ENCODE peak calls at places on chromosomes 2 and 18, in nine cellular contexts. A is fibroblast of lung; C is CD8-positive, alpha-beta T cell; T is HAP-1; P is stomach; Y is left ventricle myocardium inferior; U is AG10803; E is fibroblast of the aortic adventitia; I is epithelial cell of esophagus. G is an unnamed sample.

GRCh38 chr2:122078451-122078850 is 323.0 kb downstream of the TSN start:
- DNase-seq in I (no peak), U (peak; percentile 56), P (no peak), Y (no peak), T (no peak), C (no peak), E (no peak), A (peak; percentile 78), G (no peak)

GRCh38 chr2:177015526-177015925 is 197.1 kb upstream of the HNRNPA3 start:
- DNase-seq in T (no peak), P (no peak), U (no peak), I (no peak), C (no peak), E (no peak), Y (no peak), A (no peak), G (no peak)

GRCh38 chr18:32735781-32736180 is 37.0 kb downstream of the KLHL14 start:
- DNase-seq in E (no peak), Y (no peak), P (no peak), T (no peak), U (peak; percentile 0), C (no peak), I (peak; percentile 82), A (peak; percentile 88), G (no peak)

GRCh38 chr2:201643216-201643651 is at the start of gene TMEM237:
- DNase-seq in Y (peak; percentile 49), A (peak; percentile 54), T (peak; percentile 52), E (peak; percentile 43), I (peak; percentile 74), C (peak; percentile 73), P (peak; percentile 27), U (peak; percentile 56), G (no peak)

GRCh38 chr2:216426938-216427337 is 14.7 kb downstream of the SMARCAL1 start:
- DNase-seq in A (peak; percentile 82), C (no peak), P (no peak), E (peak; percentile 30), I (peak; percentile 38), U (peak; percentile 85), Y (no peak), T (no peak), G (no peak)

GRCh38 chr2:198901894-198902293 is 555.8 kb downstream of the SATB2 start:
- DNase-seq in P (no peak), U (no peak), T (no peak), Y (no peak), C (no peak), E (no peak), A (no peak), I (no peak), G (no peak)

GRCh38 chr2:37149626-37150322 is 7.0 kb downstream of the EIF2AK2 start:
- DNase-seq in T (no peak), I (no peak), E (no peak), Y (no peak), U (no peak), A (no peak), C (no peak), P (no peak), G (no peak)

GRCh38 chr2:218398437-218399390 is 954 bp upstream of the CTDSP1 start:
- DNase-seq in I (peak; percentile 83), C (peak; percentile 84), E (peak; percentile 59), P (peak; percentile 88), T (peak; percentile 77), Y (peak; percentile 89), A (peak; percentile 63), U (peak; percentile 86), G (no peak)

GRCh38 chr2:136056077-136056688 is 61.8 kb downstream of the CXCR4 start:
- DNase-seq in C (no peak), P (no peak), E (no peak), Y (no peak), U (no peak), I (no peak), T (no peak), A (no peak), G (no peak)

GRCh38 chr2:191675807-191676667 is 1.9 kb upstream of the NABP1 start:
- DNase-seq in P (peak; percentile 35), A (no peak), E (no peak), Y (peak; percentile 20), I (no peak), T (no peak), C (peak; percentile 72), U (peak; percentile 46), G (peak; percentile 92)

GRCh38 chr18:50315100-50315871 is 27.8 kb upstream of the CXXC1 start:
- DNase-seq in C (no peak), Y (no peak), A (no peak), P (no peak), T (no peak), U (no peak), I (no peak), E (no peak), G (peak; percentile 91)

GRCh38 chr2:232525796-232526195 is at the start of gene CHRND:
- DNase-seq in U (no peak), T (no peak), E (no peak), I (no peak), P (no peak), A (no peak), C (no peak), Y (peak; percentile 37), G (no peak)

GRCh38 chr2:216949685-216950397 is 90.0 kb upstream of the TNP1 start:
- DNase-seq in T (no peak), E (no peak), A (no peak), I (no peak), P (no peak), C (no peak), U (no peak), Y (no peak), G (no peak)

GRCh38 chr18:41486581-41486980 is 468.5 kb upstream of the PIK3C3 start:
- DNase-seq in Y (no peak), T (no peak), P (no peak), U (no peak), C (no peak), A (no peak), I (no peak), E (no peak), G (no peak)

GRCh38 chr18:9694952-9695495 is 13.1 kb upstream of the RAB31 start:
- DNase-seq in Y (no peak), T (no peak), E (no peak), C (no peak), P (no peak), U (no peak), A (no peak), I (no peak), G (no peak)

GRCh38 chr18:14941256-14941655 is 193.3 kb downstream of the ANKRD30B start:
- DNase-seq in C (no peak), A (no peak), I (no peak), P (no peak), U (no peak), T (no peak), E (no peak), Y (no peak), G (no peak)
- H3K4me3 ChIP-seq in C (no peak overlapping the region), A (no peak overlapping the region), I (no peak overlapping the region), P (no peak overlapping the region), U (no peak overlapping the region), T (no peak overlapping the region), E (no peak overlapping the region), Y (no peak overlapping the region), G (no peak overlapping the region)

GRCh38 chr18:23357992-23358594 is 95.0 kb upstream of the RIOK3 start:
- DNase-seq in T (no peak), P (peak; percentile 75), U (peak; percentile 45), I (no peak), A (peak; percentile 40), C (no peak), E (peak; percentile 33), Y (peak; percentile 74), G (no peak)
- H3K4me3 ChIP-seq in T (no peak overlapping the region), P (peak overlapping the region; percentile 23), U (no peak overlapping the region), I (no peak overlapping the region), A (no peak overlapping the region), C (no peak overlapping the region), E (no peak overlapping the region), Y (peak overlapping the region; percentile 44), G (no peak overlapping the region)

GRCh38 chr18:37395138-37395537 is 170.5 kb downstream of the CELF4 start:
- DNase-seq in I (no peak), C (no peak), A (no peak), Y (no peak), E (no peak), U (no peak), T (no peak), P (no peak), G (no peak)

GRCh38 chr18:37393221-37393828 is 172.3 kb downstream of the CELF4 start:
- DNase-seq in A (no peak), E (no peak), Y (no peak), T (no peak), I (no peak), C (no peak), U (no peak), P (no peak), G (no peak)

GRCh38 chr18:37395631-37396030 is 170.0 kb downstream of the CELF4 start:
- DNase-seq in U (no peak), E (no peak), A (no peak), I (no peak), C (no peak), P (no peak), Y (no peak), T (no peak), G (no peak)

GRCh38 chr18:37393945-37394609 is 171.5 kb downstream of the CELF4 start:
- DNase-seq in U (peak; percentile 94), T (peak; percentile 88), Y (peak; percentile 83), P (peak; percentile 42), I (no peak), C (no peak), A (peak; percentile 65), E (peak; percentile 69), G (no peak)

GRCh38 chr18:37394610-37394965 is 171.0 kb downstream of the CELF4 start:
- DNase-seq in E (no peak), T (no peak), P (no peak), Y (no peak), C (no peak), I (no peak), A (no peak), U (no peak), G (no peak)
- H3K4me3 ChIP-seq in E (no peak overlapping the region), T (no peak overlapping the region), P (no peak overlapping the region), Y (peak overlapping the region; percentile 67), C (no peak overlapping the region), I (no peak overlapping the region), A (no peak overlapping the region), U (peak overlapping the region; percentile 45), G (no peak overlapping the region)

GRCh38 chr18:3247243-3248061 is at the start of gene MYL12A:
- DNase-seq in P (peak; percentile 98), U (peak; percentile 99), T (peak; percentile 99), C (peak; percentile 94), Y (peak; percentile 99), I (peak; percentile 99), E (peak; percentile 99), A (peak; percentile 99), G (peak; percentile 97)

GRCh38 chr18:3245853-3246635 is 1.6 kb upstream of the MYL12A start:
- DNase-seq in Y (peak; percentile 89), U (peak; percentile 86), P (peak; percentile 91), C (peak; percentile 84), A (peak; percentile 84), E (peak; percentile 87), I (peak; percentile 89), T (peak; percentile 92), G (peak; percentile 79)

GRCh38 chr18:3248062-3248669 is 565 bp downstream of the MYL12A start:
- DNase-seq in Y (peak; percentile 27), C (no peak), T (peak; percentile 43), E (peak; percentile 61), A (peak; percentile 53), P (no peak), U (no peak), I (no peak), G (no peak)

GRCh38 chr18:3245185-3245564 is 2.4 kb upstream of the MYL12A start:
- DNase-seq in C (no peak), I (no peak), E (no peak), T (no peak), Y (no peak), A (no peak), U (no peak), P (no peak), G (no peak)

GRCh38 chr18:3246636-3247242 is 862 bp upstream of the MYL12A start:
- DNase-seq in I (peak; percentile 23), Y (no peak), U (no peak), E (peak; percentile 44), A (no peak), C (no peak), T (peak; percentile 35), P (no peak), G (no peak)
- H3K4me3 ChIP-seq in I (peak overlapping the region; percentile 86), Y (peak overlapping the region; percentile 98), U (peak overlapping the region; percentile 93), E (peak overlapping the region; percentile 93), A (peak overlapping the region; percentile 31), C (peak overlapping the region; percentile 77), T (peak overlapping the region; percentile 93), P (peak overlapping the region; percentile 73), G (peak overlapping the region; percentile 92)

G was measured in GM12864.